ENCODE peak calls at places on chromosome 22, in six cellular contexts. Q is left cardiac atrium, X is testis, T is NT2/D1, S is anterior cingulate cortex, C is right cardiac atrium. P is an unnamed sample.
A peak's percentile ranks its signal among the peaks of the same experiment; 100 is the strongest.

GRCh38 chr22:21095773-21096107 is 50.0 kb downstream of the LRRC74B start:
- DNase-seq in S (no peak), T (no peak), C (no peak), X (no peak), Q (no peak), P (no peak)

GRCh38 chr22:20566420-20567260 is 59.2 kb downstream of the MED15 start:
- DNase-seq in Q (peak; percentile 56), S (no peak), T (no peak), C (peak; percentile 58), X (no peak), P (no peak)

GRCh38 chr22:27669798-27670599 is 131.6 kb downstream of the MN1 start:
- DNase-seq in T (no peak), X (peak; percentile 56), C (no peak), Q (no peak), S (no peak), P (no peak)

GRCh38 chr22:42581762-42582716 is 28.3 kb downstream of the SERHL2 start:
- DNase-seq in X (peak; percentile 90), C (peak; percentile 84), S (peak; percentile 63), Q (peak; percentile 87), T (peak; percentile 38), P (peak; percentile 60)

GRCh38 chr22:20905415-20906386 is 11.5 kb upstream of the CRKL start:
- DNase-seq in T (no peak), S (no peak), C (no peak), X (no peak), Q (no peak), P (no peak)

GRCh38 chr22:40512426-40513136 is 123.9 kb downstream of the MRTFA start:
- DNase-seq in S (no peak), Q (no peak), C (no peak), T (no peak), X (no peak), P (no peak)

GRCh38 chr22:28247667-28248363 is 328.8 kb upstream of the PITPNB start:
- DNase-seq in S (no peak), Q (no peak), T (no peak), X (no peak), C (no peak), P (no peak)

GRCh38 chr22:41983516-41983915 is 14.3 kb downstream of the SEPTIN3 start:
- DNase-seq in T (no peak), C (no peak), S (no peak), X (no peak), Q (no peak), P (no peak)

GRCh38 chr22:26131755-26132154 is 37.5 kb upstream of the SEZ6L start:
- DNase-seq in X (no peak), S (no peak), Q (no peak), T (no peak), C (no peak), P (no peak)

GRCh38 chr22:49267996-49268395 is 559.7 kb downstream of the BRD1 start:
- DNase-seq in C (no peak), S (no peak), X (no peak), T (no peak), Q (no peak), P (no peak)

GRCh38 chr22:25698986-25699385 is 43.0 kb upstream of the MYO18B start:
- DNase-seq in C (no peak), S (no peak), T (no peak), Q (no peak), X (no peak), P (no peak)

GRCh38 chr22:44673406-44673805 is 28.6 kb upstream of the PRR5 start:
- DNase-seq in S (no peak), C (peak; percentile 5), T (no peak), X (no peak), Q (peak; percentile 7), P (no peak)

GRCh38 chr22:46463435-46464227 is 73.8 kb downstream of the CELSR1 start:
- DNase-seq in Q (no peak), T (no peak), X (no peak), C (no peak), S (no peak), P (no peak)

GRCh38 chr22:35437038-35437437 is 37.1 kb downstream of the MCM5 start:
- DNase-seq in S (no peak), T (no peak), Q (no peak), C (no peak), X (peak; percentile 50), P (no peak)

GRCh38 chr22:44550666-44551491 is 52.8 kb upstream of the RTL6 start:
- DNase-seq in C (peak; percentile 71), X (peak; percentile 71), Q (peak; percentile 58), S (no peak), T (no peak), P (no peak)

GRCh38 chr22:43317252-43317651 is 25.9 kb downstream of the SCUBE1 start:
- DNase-seq in X (no peak), S (no peak), C (no peak), T (no peak), Q (no peak), P (no peak)

GRCh38 chr22:23256986-23257888 is 76.9 kb downstream of the BCR start:
- DNase-seq in X (peak; percentile 74), T (no peak), Q (peak; percentile 86), S (no peak), C (peak; percentile 85), P (peak; percentile 16)

GRCh38 chr22:30880847-30881246 is 87.7 kb downstream of the MORC2 start:
- DNase-seq in X (no peak), T (no peak), Q (no peak), C (no peak), S (no peak), P (no peak)

GRCh38 chr22:42461511-42461910 is 29.3 kb upstream of the NFAM1 start:
- DNase-seq in T (no peak), C (no peak), Q (no peak), X (no peak), S (no peak), P (no peak)

GRCh38 chr22:17258015-17258827 is 39.0 kb upstream of the ADA2 start:
- DNase-seq in Q (no peak), C (no peak), X (peak; percentile 29), S (peak; percentile 22), T (no peak), P (no peak)

GRCh38 chr22:37804886-37805857 is 2.6 kb upstream of the GCAT start:
- DNase-seq in T (no peak), C (peak; percentile 90), X (peak; percentile 92), S (peak; percentile 85), Q (peak; percentile 90), P (peak; percentile 85)

GRCh38 chr22:48576333-48577013 is 1251.2 kb downstream of the BRD1 start:
- DNase-seq in S (no peak), Q (no peak), X (no peak), T (no peak), C (peak; percentile 8), P (peak; percentile 37)

GRCh38 chr22:19971276-19972124 is 29.9 kb upstream of the TXNRD2 start:
- DNase-seq in Q (no peak), T (no peak), C (no peak), X (no peak), S (no peak), P (no peak)